ENCODE peak calls at places on chromosomes 12 and 14, in ten cellular contexts. I is cardiac fibroblast; M is dorsolateral prefrontal cortex; U is PC-9; Q is endothelial cell of umbilical vein; X is CD4-positive, alpha-beta memory T cell; K is GM06990; A is HFF-Myc; L is NT2/D1; P is lower leg skin. W is an unnamed sample.

GRCh38 chr12:91902860-91903683 is 242.6 kb downstream of the BTG1 start:
- DNase-seq in I (no peak), L (no peak), P (no peak), K (no peak), X (no peak), Q (no peak), A (no peak), U (no peak), M (no peak), W (no peak)

GRCh38 chr12:89706551-89707348 is 1.9 kb downstream of the ATP2B1 start:
- DNase-seq in A (no peak), U (no peak), X (peak; percentile 34), M (no peak), L (no peak), K (peak; percentile 30), I (peak; percentile 32), Q (peak; percentile 27), P (no peak), W (no peak)

GRCh38 chr12:70246580-70246979 is 3.3 kb downstream of the CNOT2 start:
- DNase-seq in U (no peak), L (no peak), Q (no peak), P (no peak), M (no peak), K (no peak), X (no peak), A (no peak), I (no peak), W (no peak)

GRCh38 chr14:34693228-34693939 is 21.0 kb downstream of the CFL2 start:
- DNase-seq in L (no peak), Q (no peak), X (no peak), M (no peak), P (no peak), K (no peak), U (peak; percentile 67), A (no peak), I (no peak), W (no peak)

GRCh38 chr12:22467190-22467589 is 77.2 kb downstream of the C2CD5 start:
- DNase-seq in Q (no peak), K (no peak), P (no peak), X (no peak), A (peak; percentile 52), I (no peak), M (no peak), L (no peak), U (no peak), W (no peak)

GRCh38 chr12:100077367-100077766 is 65.3 kb downstream of the BLTP3B start:
- DNase-seq in Q (no peak), U (no peak), I (peak; percentile 21), L (no peak), P (no peak), K (no peak), X (no peak), M (no peak), A (no peak), W (no peak)

GRCh38 chr14:67410313-67410712 is 1.7 kb downstream of the PLEK2 start:
- DNase-seq in L (no peak), U (peak; percentile 28), X (no peak), I (no peak), A (no peak), Q (no peak), M (no peak), P (no peak), K (no peak), W (no peak)

GRCh38 chr14:51776102-51776894 is 84.1 kb upstream of the GNG2 start:
- DNase-seq in X (no peak), P (peak; percentile 26), U (peak; percentile 79), Q (peak; percentile 58), L (peak; percentile 57), A (peak; percentile 27), I (peak; percentile 86), K (peak; percentile 15), M (no peak), W (no peak)

GRCh38 chr14:101780390-101780789 is 18.9 kb downstream of the PPP2R5C start:
- DNase-seq in K (no peak), P (no peak), I (no peak), M (no peak), U (no peak), A (no peak), Q (no peak), L (no peak), X (no peak), W (no peak)

GRCh38 chr12:4431436-4431835 is 14.2 kb downstream of the FGF6 start:
- DNase-seq in X (no peak), A (no peak), M (no peak), Q (no peak), U (no peak), L (no peak), K (no peak), I (no peak), P (no peak), W (no peak)

GRCh38 chr14:29741909-29742401 is 185.7 kb downstream of the PRKD1 start:
- DNase-seq in L (no peak), K (no peak), U (no peak), M (no peak), X (no peak), A (no peak), Q (peak; percentile 84), P (peak; percentile 51), I (peak; percentile 81), W (no peak)

GRCh38 chr12:53677612-53678133 is 1.8 kb upstream of the ATP5MC2 start:
- DNase-seq in Q (peak; percentile 9), L (no peak), A (no peak), U (no peak), I (no peak), K (no peak), P (no peak), M (no peak), X (no peak), W (no peak)
- H3K4me3 ChIP-seq in Q (peak overlapping the region; percentile 6), L (peak overlapping the region; percentile 79), A (peak overlapping the region; percentile 97), U (no peak overlapping the region), I (no peak overlapping the region), K (no peak overlapping the region), P (no peak overlapping the region), M (peak overlapping the region; percentile 91), X (no peak overlapping the region), W (no peak overlapping the region)

GRCh38 chr14:50529288-50530179 is 2.8 kb downstream of the MAP4K5 start:
- DNase-seq in M (no peak), P (no peak), I (no peak), K (no peak), U (no peak), X (no peak), Q (peak; percentile 30), A (no peak), L (no peak), W (no peak)
- H3K4me3 ChIP-seq in M (peak overlapping the region; percentile 91), P (no peak overlapping the region), I (peak overlapping the region; percentile 39), K (no peak overlapping the region), U (peak overlapping the region; percentile 92), X (no peak overlapping the region), Q (peak overlapping the region; percentile 98), A (peak overlapping the region; percentile 89), L (no peak overlapping the region), W (no peak overlapping the region)

GRCh38 chr12:106345739-106346138 is 11.8 kb upstream of the POLR3B start:
- DNase-seq in K (no peak), U (peak; percentile 10), Q (peak; percentile 67), X (no peak), P (peak; percentile 27), A (peak; percentile 42), I (peak; percentile 71), L (peak; percentile 39), M (no peak), W (no peak)
- H3K4me3 ChIP-seq in K (no peak overlapping the region), U (no peak overlapping the region), Q (no peak overlapping the region), X (no peak overlapping the region), P (no peak overlapping the region), A (no peak overlapping the region), I (no peak overlapping the region), L (no peak overlapping the region), M (no peak overlapping the region), W (no peak overlapping the region)

DNA sequence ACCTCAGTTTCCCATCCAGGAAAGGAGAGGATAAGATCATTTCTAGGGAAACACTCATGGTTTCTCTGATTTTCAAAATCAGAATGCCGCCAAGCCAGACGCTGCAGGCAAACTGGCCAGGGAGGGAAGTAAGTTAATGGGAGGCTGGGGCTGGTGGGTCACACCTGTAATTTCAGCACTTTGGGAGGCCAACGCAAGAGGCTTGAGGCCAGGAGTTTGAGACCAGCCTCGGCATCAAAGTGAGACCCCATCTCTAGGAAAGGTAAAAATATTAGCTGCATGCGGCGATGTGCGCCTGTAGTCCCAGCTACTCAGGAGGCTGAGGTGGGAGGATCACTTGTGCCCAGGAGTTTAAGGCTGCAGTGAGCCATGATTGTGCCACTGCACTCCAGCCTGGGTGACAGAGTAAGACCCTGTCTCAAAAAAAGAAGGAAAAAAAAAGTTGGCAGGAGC is 587 bp downstream of the SELPLG start:
- DNase-seq in A (no peak), Q (no peak), X (no peak), M (no peak), I (no peak), U (no peak), L (no peak), P (no peak), K (no peak), W (no peak)
- H3K4me3 ChIP-seq in A (no peak overlapping the region), Q (no peak overlapping the region), X (peak overlapping the region; percentile 92), M (peak overlapping the region; percentile 6), I (no peak overlapping the region), U (no peak overlapping the region), L (no peak overlapping the region), P (no peak overlapping the region), K (peak overlapping the region; percentile 42), W (peak overlapping the region; percentile 84)